ENCODE peak calls at places on chromosomes 4 and X, in seven cellular contexts. K is breast epithelium, D is transverse colon, S is stomach, L is upper lobe of left lung, Y is GM23338, O is Panc1. C is an unnamed sample.

GRCh38 chrX:21974011-21974385 is 33.5 kb downstream of the SMS start:
- DNase-seq in Y (no peak), L (no peak), O (no peak), S (no peak), D (no peak), K (no peak), C (no peak)

GRCh38 chr4:72352746-72353145 is 216.3 kb downstream of the ADAMTS3 start:
- DNase-seq in O (no peak), D (no peak), L (no peak), S (no peak), Y (no peak), K (no peak), C (no peak)

GRCh38 chrX:101348452-101349222 is at the start of gene TIMM8A:
- DNase-seq in D (peak), L (peak), Y (peak), O (peak), S (peak), K (peak), C (peak)

GRCh38 chr4:179124957-179125356 is 1682.7 kb upstream of the AGA start:
- DNase-seq in K (no peak), S (no peak), L (no peak), Y (peak), D (no peak), O (no peak), C (no peak)

GRCh38 chrX:41468647-41469323 is 21.6 kb downstream of the NYX start:
- DNase-seq in K (no peak), O (no peak), L (no peak), S (peak), D (no peak), Y (no peak), C (no peak)

GRCh38 chrX:14528629-14529287 is 578 bp upstream of the GLRA2 start:
- DNase-seq in D (peak), L (no peak), O (peak), K (no peak), Y (peak), S (peak), C (no peak)

GRCh38 chrX:46330513-46330912 is 214.7 kb downstream of the ZNF674 start:
- DNase-seq in L (no peak), O (no peak), Y (no peak), K (no peak), D (no peak), S (no peak), C (no peak)

GRCh38 chrX:34365482-34365881 is 233.4 kb upstream of the FAM47A start:
- DNase-seq in O (no peak), D (no peak), Y (peak), L (no peak), K (no peak), S (no peak), C (no peak)

GRCh38 chr4:18440527-18441215 is 419.1 kb upstream of the LCORL start:
- DNase-seq in L (no peak), O (no peak), S (no peak), K (no peak), Y (peak), D (no peak), C (no peak)

GRCh38 chrX:143633530-143634372 is 2.1 kb downstream of the SLITRK4 start:
- DNase-seq in O (no peak), Y (peak), S (no peak), L (peak), D (no peak), K (no peak), C (no peak)

GRCh38 chrX:143635915-143636314 is at the start of gene SLITRK4:
- DNase-seq in S (no peak), O (no peak), L (no peak), K (no peak), D (no peak), Y (peak), C (no peak)

GRCh38 chrX:143634373-143634685 is 1.6 kb downstream of the SLITRK4 start:
- DNase-seq in K (no peak), O (no peak), Y (no peak), D (no peak), L (no peak), S (no peak), C (no peak)

GRCh38 chrX:143632625-143633387 is 3.1 kb downstream of the SLITRK4 start:
- DNase-seq in L (no peak), D (no peak), S (no peak), K (no peak), O (no peak), Y (peak), C (no peak)

DNA sequence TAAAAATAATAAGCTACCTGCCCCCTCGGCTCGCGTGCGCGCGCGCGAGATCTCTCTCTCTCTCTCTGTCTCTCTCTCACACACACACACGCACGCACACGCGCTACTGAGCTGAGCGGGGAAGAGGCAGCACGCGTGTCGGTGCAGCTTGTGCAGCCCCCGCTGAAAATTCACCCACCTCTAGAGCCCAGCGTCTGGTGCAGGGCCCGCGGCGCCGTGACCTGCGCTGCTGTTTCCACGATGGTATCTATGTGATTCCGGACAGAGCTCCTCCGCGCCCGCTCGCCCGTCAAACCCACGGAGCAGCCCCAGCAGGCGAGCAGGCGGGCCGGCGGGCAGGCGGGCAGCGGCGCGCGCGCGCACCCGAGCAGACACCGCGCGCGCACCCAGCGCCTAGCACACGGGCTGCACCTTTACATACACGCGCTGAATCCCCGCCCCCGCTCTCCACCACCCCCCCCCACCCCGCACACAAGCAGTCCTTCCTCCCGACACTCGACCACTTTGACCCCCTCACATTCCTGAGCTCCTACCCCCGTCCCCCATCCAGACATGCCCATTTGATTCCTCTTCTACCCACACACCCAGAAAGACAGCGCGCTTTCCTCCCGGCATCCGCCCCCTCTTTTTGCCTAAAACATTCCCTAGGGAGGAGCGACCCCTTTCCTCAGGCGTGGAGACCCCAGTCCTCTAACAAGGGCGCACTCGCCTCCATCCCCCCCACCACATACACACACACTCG is 1.0 kb downstream of the SLITRK4 start:
- DNase-seq in L (peak), Y (peak), S (no peak), K (no peak), O (no peak), D (no peak), C (no peak)
- H3K4me3 ChIP-seq in L (peak), Y (peak), S (peak), K (peak), O (no peak), D (peak), C (peak)

GRCh38 chrX:994780-995179 is 217.7 kb downstream of the CRLF2 start:
- DNase-seq in O (no peak), L (no peak), K (no peak), D (no peak), S (no peak), Y (no peak), C (no peak)

GRCh38 chrX:989959-990510 is 222.4 kb downstream of the CRLF2 start:
- DNase-seq in O (peak), S (peak), K (no peak), Y (no peak), L (no peak), D (peak), C (no peak)
- TF ChIP-seq POLR2AphosphoS5 in O (peak), S (no peak), K (peak), Y (no peak), L (peak), D (peak), C (peak)

GRCh38 chr4:165872443-165873297 is at the start of gene TLL1:
- DNase-seq in L (no peak), S (no peak), Y (peak), D (no peak), K (no peak), O (no peak), C (no peak)
- H3K4me3 ChIP-seq in L (peak), S (peak), Y (peak), D (peak), K (peak), O (peak), C (peak)

GRCh38 chr4:122639181-122639580 is 18.3 kb upstream of the IL21 start:
- DNase-seq in Y (no peak), S (no peak), L (no peak), O (no peak), D (no peak), K (no peak), C (no peak)
- TF ChIP-seq POLR2AphosphoS5 in Y (no peak), S (no peak), L (no peak), O (no peak), D (no peak), K (no peak), C (no peak)

GRCh38 chrX:13170966-13171558 is 126.6 kb upstream of the FAM9C start:
- DNase-seq in D (no peak), Y (no peak), L (no peak), S (no peak), O (no peak), K (no peak), C (no peak)

GRCh38 chrX:13167444-13168207 is 123.2 kb upstream of the FAM9C start:
- DNase-seq in O (no peak), K (no peak), Y (no peak), L (no peak), S (no peak), D (no peak), C (no peak)

GRCh38 chrX:13165747-13166146 is 121.3 kb upstream of the FAM9C start:
- DNase-seq in L (no peak), S (no peak), O (no peak), D (no peak), Y (peak), K (no peak), C (no peak)

GRCh38 chrX:13169688-13170087 is 125.3 kb upstream of the FAM9C start:
- DNase-seq in K (no peak), O (no peak), L (no peak), S (no peak), D (no peak), Y (no peak), C (no peak)

DNA sequence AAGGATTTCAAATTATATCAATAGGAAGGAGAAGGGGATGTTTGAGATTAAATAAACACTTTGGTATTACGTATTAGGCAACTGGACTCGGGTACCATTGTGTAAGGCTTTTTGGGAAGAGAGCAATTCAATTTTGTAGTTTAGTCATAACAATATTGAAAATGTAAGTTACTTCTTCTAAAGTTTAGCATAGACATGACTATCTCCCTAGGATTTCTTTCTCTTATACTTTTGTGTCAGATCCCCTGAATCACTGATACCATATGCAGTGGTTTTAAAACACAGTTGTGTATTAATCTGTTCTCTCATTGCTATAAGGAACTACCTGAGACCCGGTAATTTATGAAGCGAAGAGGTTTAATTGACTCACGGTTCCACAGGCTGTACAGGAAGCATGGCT is 123.9 kb upstream of the FAM9C start:
- DNase-seq in K (no peak), D (no peak), O (no peak), S (no peak), L (no peak), Y (no peak), C (no peak)
- H3K4me3 ChIP-seq in K (no peak), D (no peak), O (no peak), S (no peak), L (no peak), Y (no peak), C (no peak)

DNA sequence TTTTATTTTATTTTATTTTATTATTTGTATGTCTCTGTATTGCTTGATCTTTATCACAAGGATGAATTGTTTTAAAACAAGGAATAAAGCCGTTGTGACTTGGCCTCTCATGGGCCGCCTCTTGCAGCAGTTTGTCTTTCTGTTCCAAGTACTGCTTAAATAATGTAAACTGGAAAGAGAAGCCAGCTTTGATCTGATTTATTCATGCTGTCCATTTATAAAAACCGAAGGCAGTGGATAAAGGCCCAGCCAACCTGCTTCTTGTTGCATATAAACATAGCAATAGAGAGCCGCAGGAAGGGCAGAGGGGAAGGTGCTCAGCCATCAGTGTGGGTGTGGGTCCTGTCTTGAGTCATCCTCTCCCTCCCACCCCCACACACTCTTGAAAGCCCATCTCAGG is 187.8 kb upstream of the FAM9B start:
- DNase-seq in D (no peak), L (no peak), Y (no peak), O (no peak), S (no peak), K (no peak), C (no peak)
- TF ChIP-seq POLR2AphosphoS5 in D (peak), L (no peak), Y (no peak), O (no peak), S (no peak), K (no peak), C (no peak)

C was measured in esophagus muscularis mucosa.